ENCODE peak calls at places on chromosome 13, in four cellular contexts. N is GDM1, Q is NAMALWA, S is ecto neural progenitor cell. F is an unnamed sample.

GRCh38 chr13:43730642-43731041 is 56.1 kb downstream of the ENOX1 start:
- DNase-seq in N (no peak), Q (no peak), S (no peak), F (no peak)

GRCh38 chr13:19597523-19597922 is 35.9 kb upstream of the MPHOSPH8 start:
- DNase-seq in N (no peak), Q (no peak), S (no peak), F (no peak)

GRCh38 chr13:31121327-31122140 is 40.2 kb downstream of the HSPH1 start:
- DNase-seq in N (no peak), Q (no peak), S (no peak), F (no peak)

GRCh38 chr13:44068169-44068568 is 188.5 kb downstream of the LACC1 start:
- DNase-seq in N (no peak), Q (no peak), S (no peak), F (no peak)

GRCh38 chr13:69035771-69036170 is 1071.9 kb upstream of the ATXN8OS start:
- DNase-seq in N (no peak), Q (no peak), S (no peak), F (no peak)

GRCh38 chr13:45781553-45782326 is 69.8 kb downstream of the SIAH3 start:
- DNase-seq in N (no peak), Q (peak; percentile 22), S (no peak), F (peak; percentile 70)

GRCh38 chr13:90258129-90258528 is 1089.4 kb upstream of the MIR17HG start:
- DNase-seq in N (no peak), Q (no peak), S (no peak), F (no peak)

GRCh38 chr13:112079696-112080095 is 12.7 kb downstream of the SOX1 start:
- DNase-seq in N (no peak), Q (no peak), S (no peak), F (no peak)

GRCh38 chr13:24610956-24611355 is 69.3 kb upstream of the ATP12A start:
- DNase-seq in N (no peak), Q (no peak), S (no peak), F (no peak)